ENCODE peak calls at places on chromosomes 4 and X, in seven cellular contexts. F is neuronal stem cell, S is mesendoderm, H is mesenchymal stem cell, E is H9, V is trophoblast cell, O is H1. M is an unnamed sample.

GRCh38 chr4:124449881-124450280 is 262.7 kb downstream of the ANKRD50 start:
- DNase-seq in F (no peak), S (no peak), H (no peak), E (no peak), V (no peak), O (no peak), M (no peak)

GRCh38 chr4:40379248-40379647 is 44.1 kb downstream of the CHRNA9 start:
- DNase-seq in F (no peak), S (peak), H (no peak), E (no peak), V (no peak), O (no peak), M (no peak)

GRCh38 chr4:5371415-5372190 is 320.3 kb downstream of the STK32B start:
- DNase-seq in F (no peak), S (no peak), H (peak), E (no peak), V (no peak), O (no peak), M (peak)

GRCh38 chr4:29311231-29311630 is 1408.9 kb upstream of the PCDH7 start:
- DNase-seq in F (no peak), S (no peak), H (no peak), E (no peak), V (no peak), O (no peak), M (peak)

GRCh38 chr4:47386592-47387235 is 76.8 kb downstream of the COMMD8 start:
- DNase-seq in F (no peak), S (no peak), H (peak), E (no peak), V (no peak), O (no peak), M (peak)

GRCh38 chr4:189237340-189237739 is 703.3 kb upstream of the FRG1 start:
- DNase-seq in F (no peak), S (no peak), H (no peak), E (no peak), V (no peak), O (no peak), M (no peak)

GRCh38 chr4:76571274-76571673 is 136.2 kb downstream of the SHROOM3 start:
- DNase-seq in F (no peak), S (no peak), H (no peak), E (no peak), V (no peak), O (no peak), M (no peak)

GRCh38 chr4:123559955-123560669 is 163.5 kb downstream of the SPRY1 start:
- DNase-seq in F (no peak), S (no peak), H (peak), E (no peak), V (no peak), O (no peak), M (peak)

GRCh38 chr4:8300832-8301231 is 31.3 kb downstream of the HTRA3 start:
- DNase-seq in F (no peak), S (no peak), H (no peak), E (no peak), V (no peak), O (no peak), M (no peak)

GRCh38 chr4:85598936-85599335 is 124.0 kb downstream of the ARHGAP24 start:
- DNase-seq in F (no peak), S (no peak), H (no peak), E (no peak), V (no peak), O (no peak), M (no peak)

DNA sequence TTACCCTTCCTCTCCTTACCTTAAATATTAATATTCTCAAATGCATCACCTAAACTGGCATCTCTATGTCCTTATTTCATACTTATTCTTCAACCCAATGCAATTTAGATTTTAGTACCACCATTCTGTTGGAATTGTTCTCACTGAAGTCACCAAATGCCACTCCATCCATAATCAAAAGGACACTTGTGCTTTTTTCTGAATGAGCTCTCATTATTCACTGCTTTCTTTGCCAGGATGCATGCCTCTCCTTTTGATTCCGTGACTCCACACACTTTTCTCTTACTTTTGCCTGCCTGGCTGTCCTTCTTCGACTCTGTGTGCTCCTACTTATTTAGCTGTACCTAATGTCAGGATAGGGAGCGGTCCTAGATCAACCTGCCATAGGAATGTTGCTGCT is 633.1 kb upstream of the BOD1L1 start:
- DNase-seq in F (no peak), S (no peak), H (no peak), E (no peak), V (no peak), O (no peak), M (no peak)
- H2BK120ac ChIP-seq in F (no peak), S (no peak), H (no peak), E (no peak), V (no peak), O (no peak), M (no peak)

GRCh38 chr4:183563874-183564273 is 59.0 kb downstream of the ING2 start:
- DNase-seq in F (no peak), S (peak), H (peak), E (no peak), V (peak), O (no peak), M (peak)
- H3K4ac ChIP-seq in F (no peak), S (no peak), H (no peak), E (no peak), V (no peak), O (no peak), M (no peak)

DNA sequence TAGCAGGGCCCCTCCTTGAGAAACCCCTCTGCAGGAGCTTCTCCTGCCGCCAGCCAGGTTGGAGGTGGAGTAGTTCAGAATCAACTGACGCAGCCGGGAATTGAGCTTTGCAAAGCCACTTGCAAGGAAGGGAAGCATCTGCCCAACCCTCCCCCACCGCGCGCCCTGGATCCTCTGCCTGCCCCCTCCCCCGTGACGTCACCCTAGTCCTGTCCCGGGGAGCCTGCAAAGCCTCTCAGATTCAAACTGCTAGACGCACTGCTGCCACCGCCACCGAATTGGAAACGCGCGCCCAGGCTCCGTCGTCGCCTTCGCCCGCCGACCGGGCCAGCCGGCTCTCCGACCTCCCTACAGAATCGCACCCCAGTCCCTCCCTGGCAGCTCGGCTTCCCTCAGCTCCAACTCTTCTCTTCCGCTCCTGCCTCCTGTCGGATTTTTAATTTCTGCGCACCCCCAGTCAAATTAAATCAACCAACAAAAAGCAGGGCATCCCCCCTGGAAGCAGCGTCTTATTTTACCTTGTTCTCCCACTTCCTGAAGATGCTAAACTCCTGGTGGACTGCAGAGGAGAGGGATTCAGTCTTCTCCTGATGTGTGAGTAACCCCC is 3.8 kb downstream of the SLITRK2 start:
- DNase-seq in F (no peak), S (peak), H (no peak), E (peak), V (no peak), O (peak), M (no peak)
- H2BK120ac ChIP-seq in F (no peak), S (no peak), H (no peak), E (no peak), V (no peak), O (no peak), M (no peak)

GRCh38 chr4:168856312-168856711 is 153.7 kb downstream of the CBR4 start:
- DNase-seq in F (no peak), S (no peak), H (peak), E (no peak), V (peak), O (no peak), M (peak)

GRCh38 chr4:168852387-168852786 is 157.7 kb downstream of the CBR4 start:
- DNase-seq in F (no peak), S (no peak), H (no peak), E (no peak), V (no peak), O (no peak), M (no peak)

GRCh38 chr4:168852933-168853713 is 156.9 kb downstream of the CBR4 start:
- DNase-seq in F (no peak), S (no peak), H (no peak), E (no peak), V (no peak), O (no peak), M (no peak)

GRCh38 chr4:168853770-168854169 is 156.3 kb downstream of the CBR4 start:
- DNase-seq in F (no peak), S (no peak), H (no peak), E (no peak), V (no peak), O (no peak), M (no peak)

GRCh38 chr4:168854216-168854921 is 155.7 kb downstream of the CBR4 start:
- DNase-seq in F (no peak), S (no peak), H (no peak), E (no peak), V (no peak), O (no peak), M (no peak)
- H3K4ac ChIP-seq in F (no peak), S (no peak), H (peak), E (no peak), V (peak), O (no peak), M (peak)

GRCh38 chr4:38547052-38547451 is 116.9 kb upstream of the KLF3 start:
- DNase-seq in F (no peak), S (no peak), H (no peak), E (no peak), V (no peak), O (no peak), M (no peak)
- H2BK120ac ChIP-seq in F (no peak), S (no peak), H (no peak), E (no peak), V (no peak), O (no peak), M (no peak)

GRCh38 chrX:135481696-135482179 is 38.7 kb upstream of the INTS6L start:
- DNase-seq in F (no peak), S (no peak), H (no peak), E (no peak), V (no peak), O (no peak), M (no peak)
- H3K4ac ChIP-seq in F (no peak), S (no peak), H (no peak), E (no peak), V (no peak), O (no peak), M (no peak)